ENCODE peak calls at places on chromosomes 12 and 14, in nine cellular contexts. One of them, this sample, is unnamed.

GRCh38 chr12:176321-177181 is 37.4 kb downstream of the SLC6A12 start:
- DNase-seq in suprapubic skin: no peak
- DNase-seq in sigmoid colon: no peak
- DNase-seq in tibial nerve: no peak
- DNase-seq in GM12878: no peak
- DNase-seq in A549: peak; percentile 36
- DNase-seq in stomach: peak; percentile 56
- DNase-seq in H1: no peak
- DNase-seq in HepG2: peak; percentile 61
- DNase-seq in this sample: peak; percentile 75

GRCh38 chr14:105856676-105857222 is 330.4 kb downstream of the TMEM121 start:
- DNase-seq in H1: no peak
- DNase-seq in sigmoid colon: peak; percentile 50
- DNase-seq in stomach: no peak
- DNase-seq in HepG2: no peak
- DNase-seq in suprapubic skin: no peak
- DNase-seq in A549: no peak
- DNase-seq in GM12878: no peak
- DNase-seq in tibial nerve: no peak
- DNase-seq in this sample: peak; percentile 4

GRCh38 chr12:46342562-46343033 is 30.0 kb downstream of the SLC38A2 start:
- DNase-seq in GM12878: no peak
- DNase-seq in sigmoid colon: no peak
- DNase-seq in suprapubic skin: no peak
- DNase-seq in tibial nerve: no peak
- DNase-seq in stomach: peak; percentile 67
- DNase-seq in HepG2: peak; percentile 64
- DNase-seq in H1: no peak
- DNase-seq in A549: peak; percentile 68
- DNase-seq in this sample: peak; percentile 15

GRCh38 chr14:105395538-105395854 is 2.8 kb upstream of the TEX22 start:
- DNase-seq in stomach: no peak
- DNase-seq in A549: no peak
- DNase-seq in HepG2: no peak
- DNase-seq in suprapubic skin: no peak
- DNase-seq in H1: no peak
- DNase-seq in GM12878: no peak
- DNase-seq in sigmoid colon: no peak
- DNase-seq in tibial nerve: no peak
- DNase-seq in this sample: no peak

GRCh38 chr14:54487771-54488170 is 1.0 kb downstream of the GMFB start:
- DNase-seq in stomach: no peak
- DNase-seq in tibial nerve: no peak
- DNase-seq in suprapubic skin: no peak
- DNase-seq in H1: no peak
- DNase-seq in A549: peak; percentile 53
- DNase-seq in HepG2: no peak
- DNase-seq in sigmoid colon: no peak
- DNase-seq in GM12878: no peak
- DNase-seq in this sample: no peak

GRCh38 chr14:59161571-59162175 is 26.8 kb upstream of the DAAM1 start:
- DNase-seq in A549: peak; percentile 67
- DNase-seq in stomach: no peak
- DNase-seq in suprapubic skin: no peak
- DNase-seq in tibial nerve: no peak
- DNase-seq in HepG2: peak; percentile 94
- DNase-seq in H1: no peak
- DNase-seq in GM12878: no peak
- DNase-seq in sigmoid colon: no peak
- DNase-seq in this sample: no peak

GRCh38 chr14:52277552-52277951 is 10.1 kb downstream of the PTGDR start:
- DNase-seq in GM12878: no peak
- DNase-seq in A549: no peak
- DNase-seq in sigmoid colon: no peak
- DNase-seq in stomach: no peak
- DNase-seq in HepG2: no peak
- DNase-seq in tibial nerve: no peak
- DNase-seq in H1: no peak
- DNase-seq in suprapubic skin: no peak
- DNase-seq in this sample: no peak

GRCh38 chr12:51334774-51335173 is 10.8 kb upstream of the BIN2 start:
- DNase-seq in tibial nerve: no peak
- DNase-seq in suprapubic skin: no peak
- DNase-seq in stomach: no peak
- DNase-seq in GM12878: no peak
- DNase-seq in A549: no peak
- DNase-seq in sigmoid colon: no peak
- DNase-seq in HepG2: no peak
- DNase-seq in H1: no peak
- DNase-seq in this sample: peak; percentile 34

GRCh38 chr14:39140170-39140569 is 26.0 kb downstream of the GEMIN2 start:
- DNase-seq in H1: peak; percentile 27
- DNase-seq in HepG2: no peak
- DNase-seq in stomach: no peak
- DNase-seq in suprapubic skin: no peak
- DNase-seq in sigmoid colon: no peak
- DNase-seq in A549: no peak
- DNase-seq in GM12878: no peak
- DNase-seq in tibial nerve: no peak
- DNase-seq in this sample: no peak

GRCh38 chr12:117279606-117280005 is 81.8 kb downstream of the NOS1 start:
- DNase-seq in tibial nerve: no peak
- DNase-seq in HepG2: no peak
- DNase-seq in A549: no peak
- DNase-seq in H1: peak; percentile 36
- DNase-seq in sigmoid colon: no peak
- DNase-seq in GM12878: no peak
- DNase-seq in stomach: no peak
- DNase-seq in suprapubic skin: no peak
- DNase-seq in this sample: no peak

GRCh38 chr12:2775431-2775830 is 19.3 kb upstream of the FKBP4 start:
- DNase-seq in H1: no peak
- DNase-seq in tibial nerve: no peak
- DNase-seq in suprapubic skin: no peak
- DNase-seq in sigmoid colon: no peak
- DNase-seq in A549: no peak
- DNase-seq in GM12878: no peak
- DNase-seq in stomach: peak; percentile 83
- DNase-seq in HepG2: no peak
- DNase-seq in this sample: no peak

GRCh38 chr12:2773199-2773875 is 21.4 kb upstream of the FKBP4 start:
- DNase-seq in H1: no peak
- DNase-seq in stomach: no peak
- DNase-seq in HepG2: no peak
- DNase-seq in sigmoid colon: no peak
- DNase-seq in suprapubic skin: no peak
- DNase-seq in tibial nerve: no peak
- DNase-seq in GM12878: no peak
- DNase-seq in A549: no peak
- DNase-seq in this sample: no peak

GRCh38 chr12:2779281-2779680 is 15.5 kb upstream of the FKBP4 start:
- DNase-seq in tibial nerve: no peak
- DNase-seq in HepG2: no peak
- DNase-seq in stomach: no peak
- DNase-seq in GM12878: no peak
- DNase-seq in H1: no peak
- DNase-seq in sigmoid colon: no peak
- DNase-seq in A549: no peak
- DNase-seq in suprapubic skin: no peak
- DNase-seq in this sample: peak; percentile 41

GRCh38 chr12:2772370-2772769 is 22.4 kb upstream of the FKBP4 start:
- DNase-seq in tibial nerve: no peak
- DNase-seq in sigmoid colon: no peak
- DNase-seq in H1: no peak
- DNase-seq in GM12878: no peak
- DNase-seq in A549: no peak
- DNase-seq in suprapubic skin: no peak
- DNase-seq in stomach: no peak
- DNase-seq in HepG2: no peak
- DNase-seq in this sample: no peak

DNA sequence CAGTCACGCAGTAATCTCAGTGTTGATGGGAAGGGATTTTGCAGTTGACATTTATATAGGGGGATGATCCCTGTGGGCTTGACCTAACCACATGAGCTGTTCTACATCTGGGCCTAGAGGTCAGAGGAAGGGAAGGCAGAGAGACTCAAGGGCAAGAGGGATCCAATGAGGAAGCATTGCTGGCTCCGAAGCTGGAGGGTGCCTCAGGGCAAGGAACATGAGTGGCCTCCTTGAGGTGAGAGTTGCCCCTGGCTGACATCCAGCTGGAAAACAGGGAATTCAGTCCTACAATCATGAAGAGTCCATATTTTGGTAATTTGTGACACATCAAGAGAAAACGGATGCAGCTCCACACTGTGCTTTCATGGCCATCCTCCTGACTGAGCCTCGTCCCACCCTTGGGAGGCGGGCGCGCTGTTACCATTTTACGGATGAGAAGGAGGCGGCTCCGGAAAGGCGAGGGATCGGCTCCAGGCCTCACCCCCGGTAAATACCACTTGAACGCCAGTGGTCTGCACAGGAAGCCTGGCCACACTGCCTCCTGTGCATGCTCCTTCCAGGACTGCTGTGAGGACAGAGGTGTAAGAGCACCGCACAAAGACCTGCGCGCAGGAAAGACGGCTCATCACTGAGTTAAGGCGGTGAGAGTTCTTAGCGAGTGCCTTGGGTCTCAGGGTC is 18.5 kb upstream of the FKBP4 start:
- DNase-seq in suprapubic skin: no peak
- DNase-seq in sigmoid colon: no peak
- DNase-seq in tibial nerve: no peak
- DNase-seq in A549: no peak
- DNase-seq in GM12878: no peak
- DNase-seq in HepG2: no peak
- DNase-seq in H1: no peak
- DNase-seq in stomach: no peak
- DNase-seq in this sample: no peak
- H3K27ac ChIP-seq in suprapubic skin: no peak overlapping the region
- H3K27ac ChIP-seq in sigmoid colon: no peak overlapping the region
- H3K27ac ChIP-seq in tibial nerve: no peak overlapping the region
- H3K27ac ChIP-seq in A549: no peak overlapping the region
- H3K27ac ChIP-seq in GM12878: no peak overlapping the region
- H3K27ac ChIP-seq in HepG2: no peak overlapping the region
- H3K27ac ChIP-seq in H1: no peak overlapping the region
- H3K27ac ChIP-seq in stomach: no peak overlapping the region
- H3K27ac ChIP-seq in this sample: no peak overlapping the region

GRCh38 chr12:49079796-49080195 is 10.0 kb upstream of the RHEBL1 start:
- DNase-seq in GM12878: no peak
- DNase-seq in HepG2: no peak
- DNase-seq in H1: no peak
- DNase-seq in A549: no peak
- DNase-seq in suprapubic skin: no peak
- DNase-seq in stomach: no peak
- DNase-seq in sigmoid colon: no peak
- DNase-seq in tibial nerve: no peak
- DNase-seq in this sample: no peak
- TF ChIP-seq EP300 in GM12878: no peak
- TF ChIP-seq EP300 in HepG2: no peak
- TF ChIP-seq EP300 in H1: no peak
- TF ChIP-seq EP300 in A549: no peak
- TF ChIP-seq EP300 in suprapubic skin: no peak
- TF ChIP-seq EP300 in stomach: no peak
- TF ChIP-seq EP300 in sigmoid colon: no peak
- TF ChIP-seq EP300 in tibial nerve: no peak
- TF ChIP-seq EP300 in this sample: no peak

DNA sequence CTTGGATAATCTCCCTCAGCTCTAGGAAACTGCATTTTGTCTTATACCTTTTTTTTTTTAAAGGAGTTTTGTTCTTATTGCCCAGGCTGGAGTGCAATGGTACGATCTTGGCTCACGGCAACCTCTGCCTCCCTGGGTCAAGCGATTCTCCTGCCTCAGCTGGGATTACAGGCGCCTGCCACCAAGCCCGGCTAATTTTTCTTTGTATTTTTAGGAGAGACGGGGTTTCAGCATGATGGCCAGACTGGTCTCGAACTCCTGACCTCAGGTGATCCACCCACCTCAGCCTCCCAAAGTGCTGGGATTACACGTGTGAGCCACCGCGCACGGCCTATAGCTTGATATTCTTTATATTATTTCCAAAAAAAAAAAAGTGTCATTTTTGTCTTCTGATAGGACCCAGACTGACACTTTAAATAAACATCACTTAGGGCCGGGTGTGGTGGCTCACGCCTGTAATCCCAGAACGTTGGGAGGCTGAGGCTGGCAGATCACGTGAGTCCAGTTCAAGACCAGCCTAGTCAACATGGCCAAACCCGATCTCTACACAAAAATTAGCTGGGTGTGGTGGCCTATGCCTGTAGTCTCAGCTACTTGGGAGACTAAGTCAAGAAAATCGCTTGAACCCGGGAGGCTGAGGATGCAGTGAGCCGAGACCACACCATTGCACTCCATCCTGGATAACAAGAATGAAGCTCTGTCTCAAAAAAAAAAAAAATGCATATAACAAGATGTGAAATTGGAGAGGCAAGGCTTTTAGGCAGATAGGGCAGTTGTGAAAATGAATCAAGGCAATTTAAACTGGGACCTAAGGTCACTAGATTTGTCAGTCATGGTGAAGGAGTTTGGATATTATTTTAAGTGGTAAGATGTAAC is 18.4 kb downstream of the SLC2A3 start:
- DNase-seq in suprapubic skin: no peak
- DNase-seq in stomach: no peak
- DNase-seq in HepG2: no peak
- DNase-seq in H1: no peak
- DNase-seq in GM12878: no peak
- DNase-seq in tibial nerve: no peak
- DNase-seq in A549: no peak
- DNase-seq in sigmoid colon: no peak
- DNase-seq in this sample: no peak
- H3K27ac ChIP-seq in suprapubic skin: no peak overlapping the region
- H3K27ac ChIP-seq in stomach: no peak overlapping the region
- H3K27ac ChIP-seq in HepG2: no peak overlapping the region
- H3K27ac ChIP-seq in H1: no peak overlapping the region
- H3K27ac ChIP-seq in GM12878: no peak overlapping the region
- H3K27ac ChIP-seq in tibial nerve: no peak overlapping the region
- H3K27ac ChIP-seq in A549: no peak overlapping the region
- H3K27ac ChIP-seq in sigmoid colon: no peak overlapping the region
- H3K27ac ChIP-seq in this sample: no peak overlapping the region

DNA sequence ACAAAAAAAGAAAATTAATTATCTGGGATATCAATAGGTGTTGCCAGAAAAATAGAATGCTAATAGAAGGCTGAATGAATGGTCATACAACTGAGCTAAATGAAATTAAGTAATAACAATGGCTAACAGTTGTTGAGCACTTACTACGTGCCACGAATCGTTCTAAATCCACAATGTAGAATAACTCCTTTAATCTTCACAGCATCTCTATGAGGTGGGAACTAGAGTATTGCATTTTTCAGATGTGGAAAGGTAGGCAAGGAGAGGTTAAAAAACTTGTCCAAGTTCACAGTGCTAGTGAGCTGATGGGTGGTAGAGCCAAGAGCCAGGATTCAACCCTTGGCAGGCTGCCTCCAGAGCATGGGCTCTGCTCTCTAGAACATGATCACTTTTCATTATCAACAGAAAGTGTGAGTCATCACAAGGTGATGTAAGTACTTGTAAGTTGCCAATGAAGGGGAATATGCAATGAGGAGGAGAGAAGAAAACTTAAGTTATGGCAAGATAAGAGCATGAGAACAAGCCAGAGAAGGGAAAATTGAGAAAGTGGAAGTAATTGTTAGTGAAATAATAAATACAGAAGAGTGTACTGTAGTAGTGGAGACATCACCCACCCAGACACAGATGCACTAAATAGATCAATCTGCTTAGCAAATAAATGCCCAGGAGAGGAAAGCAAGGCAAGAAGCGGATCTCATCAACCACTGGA is 122.1 kb downstream of the PRKD1 start:
- DNase-seq in suprapubic skin: no peak
- DNase-seq in H1: no peak
- DNase-seq in stomach: peak; percentile 73
- DNase-seq in sigmoid colon: peak; percentile 75
- DNase-seq in GM12878: no peak
- DNase-seq in A549: peak; percentile 48
- DNase-seq in tibial nerve: peak; percentile 44
- DNase-seq in HepG2: no peak
- DNase-seq in this sample: peak; percentile 13
- TF ChIP-seq EP300 in suprapubic skin: no peak
- TF ChIP-seq EP300 in H1: no peak
- TF ChIP-seq EP300 in stomach: no peak
- TF ChIP-seq EP300 in sigmoid colon: no peak
- TF ChIP-seq EP300 in GM12878: no peak
- TF ChIP-seq EP300 in A549: no peak
- TF ChIP-seq EP300 in tibial nerve: peak; percentile 68
- TF ChIP-seq EP300 in HepG2: no peak
- TF ChIP-seq EP300 in this sample: no peak

This sample was measured in transverse colon.